ENCODE peak calls at places on chromosomes 7 and 10, in four cellular contexts. O is mucosa of descending colon, Q is activated T-cell treated with anti-CD3 and anti-CD28 coated beads for 1 hour, J is LoVo. R is an unnamed sample.

GRCh38 chr10:110074986-110075664 is 67.3 kb downstream of the ADD3 start:
- DNase-seq in O (no peak), Q (no peak), J (no peak), R (no peak)

GRCh38 chr10:49086889-49087288 is 28.4 kb downstream of the VSTM4 start:
- DNase-seq in O (no peak), Q (no peak), J (no peak), R (no peak)

GRCh38 chr7:1219516-1219915 is 13.2 kb upstream of the UNCX start:
- DNase-seq in O (no peak), Q (no peak), J (no peak), R (no peak)

GRCh38 chr7:132430041-132430440 is 146.2 kb downstream of the PLXNA4 start:
- DNase-seq in O (no peak), Q (no peak), J (no peak), R (no peak)

GRCh38 chr10:3010327-3010726 is 57.0 kb upstream of the PFKP start:
- DNase-seq in O (no peak), Q (no peak), J (no peak), R (no peak)

GRCh38 chr7:105206985-105207384 is 181.7 kb downstream of the SRPK2 start:
- DNase-seq in O (no peak), Q (no peak), J (no peak), R (no peak)

GRCh38 chr10:24901686-24902399 is 50.6 kb downstream of the PRTFDC1 start:
- DNase-seq in O (peak), Q (no peak), J (peak), R (no peak)

GRCh38 chr7:25907214-25907613 is 244.8 kb upstream of the NFE2L3 start:
- DNase-seq in O (no peak), Q (no peak), J (no peak), R (no peak)

GRCh38 chr7:74355091-74355490 is 65.9 kb downstream of the CLIP2 start:
- DNase-seq in O (peak), Q (no peak), J (peak), R (no peak)

GRCh38 chr10:59332581-59332980 is 29.8 kb downstream of the FAM13C start:
- DNase-seq in O (no peak), Q (no peak), J (no peak), R (no peak)

GRCh38 chr10:77505431-77506334 is 131.9 kb downstream of the KCNMA1 start:
- DNase-seq in O (no peak), Q (no peak), J (peak), R (no peak)

GRCh38 chr7:14505906-14506305 is 396.6 kb downstream of the DGKB start:
- DNase-seq in O (no peak), Q (no peak), J (no peak), R (no peak)

GRCh38 chr7:82740246-82740848 is 296.8 kb upstream of the CACNA2D1 start:
- DNase-seq in O (peak), Q (no peak), J (peak), R (no peak)

GRCh38 chr7:114825423-114825951 is 96.4 kb upstream of the MDFIC start:
- DNase-seq in O (no peak), Q (no peak), J (no peak), R (no peak)

GRCh38 chr7:28961972-28962371 is 3.8 kb upstream of the TRIL start:
- DNase-seq in O (no peak), Q (no peak), J (no peak), R (no peak)

GRCh38 chr10:98041352-98042043 is 11.1 kb upstream of the CRTAC1 start:
- DNase-seq in O (peak), Q (peak), J (peak), R (no peak)

GRCh38 chr10:12387561-12388210 is 38.3 kb downstream of the CAMK1D start:
- DNase-seq in O (no peak), Q (no peak), J (no peak), R (no peak)

GRCh38 chr7:128783143-128783799 is 7.7 kb upstream of the OPN1SW start:
- DNase-seq in O (peak), Q (no peak), J (no peak), R (no peak)

GRCh38 chr10:15144788-15145187 is 23.7 kb downstream of the NMT2 start:
- DNase-seq in O (no peak), Q (no peak), J (no peak), R (no peak)

GRCh38 chr10:14397069-14397468 is 66.3 kb upstream of the FRMD4A start:
- DNase-seq in O (peak), Q (no peak), J (peak), R (no peak)

GRCh38 chr7:816751-817671 is 15.3 kb upstream of the SUN1 start:
- DNase-seq in O (peak), Q (no peak), J (peak), R (no peak)

GRCh38 chr10:1130995-1131790 is 75.0 kb downstream of the WDR37 start:
- DNase-seq in O (no peak), Q (no peak), J (no peak), R (no peak)

GRCh38 chr7:149872419-149873073 is 1.2 kb upstream of the ATP6V0E2 start:
- DNase-seq in O (peak), Q (no peak), J (peak), R (no peak)

GRCh38 chr7:82110146-82110823 is 333.3 kb downstream of the CACNA2D1 start:
- DNase-seq in O (no peak), Q (no peak), J (no peak), R (no peak)

GRCh38 chr10:14153570-14154055 is 177.1 kb downstream of the FRMD4A start:
- DNase-seq in O (no peak), Q (no peak), J (no peak), R (no peak)

GRCh38 chr10:90718185-90718584 is 139.7 kb downstream of the HTR7 start:
- DNase-seq in O (no peak), Q (no peak), J (no peak), R (no peak)

GRCh38 chr10:60963441-60964256 is 19.7 kb upstream of the RHOBTB1 start:
- DNase-seq in O (no peak), Q (no peak), J (no peak), R (no peak)